ENCODE peak calls at places on chromosomes 5 and 9, in seven cellular contexts. R is IMR-90, N is H9, B is mesendoderm, J is neuronal stem cell, G is H1, F is trophoblast cell. V is an unnamed sample.

GRCh38 chr9:127181315-127181580 is 58.8 kb upstream of the ANGPTL2 start:
- DNase-seq in R (no peak), F (no peak), G (no peak), N (no peak), J (no peak), B (no peak), V (no peak)

GRCh38 chr5:149251546-149251945 is 20.1 kb upstream of the AFAP1L1 start:
- DNase-seq in G (no peak), J (no peak), F (no peak), N (no peak), B (no peak), R (no peak), V (no peak)

GRCh38 chr5:141362719-141363118 is 1.2 kb upstream of the PCDHGA5 start:
- DNase-seq in F (no peak), R (no peak), J (no peak), N (no peak), B (no peak), G (no peak), V (no peak)

GRCh38 chr5:173882632-173883031 is 5.5 kb upstream of the CPEB4 start:
- DNase-seq in F (peak), N (no peak), J (no peak), G (no peak), R (peak), B (no peak), V (no peak)

GRCh38 chr5:132777209-132778069 is at the start of gene SEPTIN8:
- DNase-seq in J (peak), F (peak), N (peak), G (peak), B (peak), R (no peak), V (peak)

GRCh38 chr5:98604301-98604700 is 169.2 kb upstream of the RGMB start:
- DNase-seq in B (no peak), G (no peak), J (no peak), R (no peak), F (no peak), N (no peak), V (no peak)

GRCh38 chr9:76082062-76082461 is 191.6 kb downstream of the PCSK5 start:
- DNase-seq in G (no peak), F (no peak), R (no peak), N (no peak), J (no peak), B (no peak), V (no peak)

GRCh38 chr5:73482383-73483193 is 15.7 kb upstream of the BTF3 start:
- DNase-seq in N (no peak), F (no peak), J (no peak), R (peak), B (no peak), G (no peak), V (no peak)

GRCh38 chr9:137459601-137460362 is 648 bp upstream of the NSMF start:
- DNase-seq in R (no peak), J (no peak), F (no peak), G (no peak), B (no peak), N (no peak), V (no peak)

DNA sequence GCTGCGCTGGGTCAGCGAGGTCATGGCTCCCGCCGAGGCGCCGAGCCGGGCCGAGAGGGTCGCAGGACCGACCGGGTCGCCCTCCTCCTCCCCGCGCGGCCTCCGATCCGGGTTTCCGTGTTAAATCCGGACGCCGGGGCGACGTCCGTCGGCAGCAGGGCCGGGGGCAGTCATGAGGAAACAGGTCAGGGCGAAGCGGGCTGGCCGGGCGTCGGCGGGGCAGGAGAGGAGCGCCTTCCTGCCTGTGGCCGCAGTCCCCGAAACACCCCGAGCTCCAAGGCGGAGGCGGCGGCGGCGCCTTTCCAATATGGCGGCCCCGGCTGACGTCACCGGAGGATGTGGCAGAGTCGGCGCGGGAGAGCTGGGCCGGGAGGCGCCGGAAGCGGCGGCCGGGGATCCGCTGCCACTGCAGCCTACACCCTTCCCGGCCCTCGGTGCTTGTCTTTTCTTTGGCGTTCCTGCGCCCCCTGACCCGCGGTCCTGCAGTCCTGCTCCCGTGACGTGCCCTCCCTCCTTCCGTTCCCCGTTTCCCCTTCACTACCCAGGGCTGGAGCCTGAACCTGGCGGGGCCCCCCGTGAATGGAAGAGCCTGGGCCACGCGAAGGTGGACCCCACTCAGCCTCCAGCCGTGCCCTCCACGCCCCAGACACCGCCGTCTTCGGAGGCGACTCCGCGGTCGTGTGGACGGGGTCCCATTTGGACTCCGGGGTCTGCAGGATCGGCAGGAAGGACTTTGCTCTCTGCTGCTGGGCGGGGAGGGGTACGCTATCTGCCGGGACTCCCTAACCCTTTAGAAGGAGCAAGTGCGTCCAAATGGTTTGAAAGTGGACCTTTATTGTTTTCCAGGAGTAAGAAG is at the start of gene GOLPH3:
- DNase-seq in N (peak), J (peak), F (peak), R (peak), B (peak), G (peak), V (peak)
- H3K4ac ChIP-seq in N (peak), J (no peak), F (peak), R (peak), B (peak), G (peak), V (peak)

GRCh38 chr5:111742595-111742994 is 14.4 kb downstream of the NREP start:
- DNase-seq in N (no peak), G (no peak), F (peak), J (no peak), R (peak), B (no peak), V (peak)
- H3K4ac ChIP-seq in N (no peak), G (no peak), F (no peak), J (no peak), R (peak), B (no peak), V (no peak)

GRCh38 chr9:29685531-29685930 is 2112.2 kb upstream of the C9orf72 start:
- DNase-seq in G (no peak), N (no peak), B (no peak), J (no peak), F (no peak), R (no peak), V (no peak)
- H3K4ac ChIP-seq in G (no peak), N (no peak), B (no peak), J (no peak), F (no peak), R (no peak), V (no peak)

GRCh38 chr9:27572036-27572435 is 1.2 kb downstream of the C9orf72 start:
- DNase-seq in N (no peak), G (no peak), F (peak), J (peak), B (no peak), R (no peak), V (no peak)

GRCh38 chr9:27569406-27569805 is 3.9 kb downstream of the C9orf72 start:
- DNase-seq in F (no peak), J (no peak), G (no peak), N (no peak), R (no peak), B (no peak), V (no peak)

GRCh38 chr9:27572566-27572917 is 739 bp downstream of the C9orf72 start:
- DNase-seq in N (no peak), R (no peak), B (peak), G (no peak), F (peak), J (no peak), V (peak)

GRCh38 chr9:27572918-27573698 is at the start of gene C9orf72:
- DNase-seq in R (peak), J (no peak), N (no peak), B (peak), F (peak), G (peak), V (peak)

DNA sequence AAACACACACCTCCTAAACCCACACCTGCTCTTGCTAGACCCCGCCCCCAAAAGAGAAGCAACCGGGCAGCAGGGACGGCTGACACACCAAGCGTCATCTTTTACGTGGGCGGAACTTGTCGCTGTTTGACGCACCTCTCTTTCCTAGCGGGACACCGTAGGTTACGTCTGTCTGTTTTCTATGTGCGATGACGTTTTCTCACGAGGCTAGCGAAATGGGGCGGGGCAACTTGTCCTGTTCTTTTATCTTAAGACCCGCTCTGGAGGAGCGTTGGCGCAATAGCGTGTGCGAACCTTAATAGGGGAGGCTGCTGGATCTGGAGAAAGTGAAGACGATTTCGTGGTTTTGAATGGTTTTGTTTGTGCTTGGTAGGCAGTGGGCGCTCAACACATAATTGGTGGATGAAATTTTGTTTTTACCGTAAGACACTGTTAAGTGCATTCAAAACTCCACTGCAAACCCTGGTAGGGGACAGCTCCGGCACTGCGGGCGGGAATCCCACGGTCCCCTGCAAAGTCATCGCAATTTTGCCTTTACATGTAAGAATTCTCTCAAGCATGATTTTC is 501 bp upstream of the C9orf72 start:
- DNase-seq in R (peak), B (peak), J (peak), N (peak), G (peak), F (peak), V (peak)
- H3K4ac ChIP-seq in R (peak), B (no peak), J (no peak), N (no peak), G (no peak), F (no peak), V (no peak)

DNA sequence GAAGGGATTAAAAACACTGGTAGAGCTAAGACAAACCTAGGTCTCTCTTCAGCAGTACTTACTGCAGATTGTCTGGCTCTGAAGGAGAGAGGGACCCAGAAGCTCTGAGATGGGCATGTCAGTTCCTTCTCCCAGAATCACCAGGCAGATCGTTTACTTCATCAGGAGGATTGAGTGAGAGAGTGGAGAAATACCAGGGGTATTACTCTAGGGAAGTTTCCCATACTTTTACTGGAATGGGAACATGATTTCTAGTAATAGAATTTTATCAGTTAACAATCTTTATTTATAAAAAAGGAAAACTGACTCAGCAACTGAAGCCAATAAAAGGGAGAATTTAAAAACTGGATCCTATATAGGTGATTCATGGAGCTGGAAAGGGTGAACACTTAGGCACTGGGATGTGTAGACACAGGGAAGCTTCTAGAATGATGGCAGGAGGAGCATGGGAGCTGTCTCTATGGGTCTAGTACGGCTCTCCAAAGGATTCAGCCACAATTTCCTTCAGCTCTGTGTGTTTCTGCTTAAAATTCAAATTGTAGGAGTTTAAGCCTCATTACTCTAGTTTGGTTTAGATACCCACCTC is 139.5 kb downstream of the MACIR start:
- DNase-seq in J (no peak), B (no peak), F (no peak), R (peak), N (no peak), G (no peak), V (peak)
- H3K4ac ChIP-seq in J (no peak), B (no peak), F (no peak), R (no peak), N (no peak), G (no peak), V (no peak)

DNA sequence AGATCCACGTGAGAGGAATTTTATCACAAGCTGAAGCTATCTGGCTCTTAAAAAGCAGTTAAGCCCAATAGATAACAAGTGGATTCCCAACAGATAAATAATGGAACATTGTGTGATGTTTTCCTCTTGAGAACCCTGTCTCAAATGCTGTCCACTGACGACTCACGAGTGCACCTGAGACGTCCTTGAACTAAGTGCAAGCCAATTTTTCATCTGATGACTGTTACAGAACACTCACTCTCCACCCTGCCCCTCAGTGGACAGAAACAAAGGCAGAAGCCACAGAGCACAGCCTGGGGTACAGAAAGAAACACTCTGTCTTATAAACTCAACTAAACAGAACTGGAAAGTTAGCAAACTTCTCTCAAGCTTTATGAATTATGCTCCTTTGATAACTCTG is 199.5 kb downstream of the KCNN2 start:
- DNase-seq in F (no peak), G (no peak), N (no peak), B (no peak), J (no peak), R (no peak), V (no peak)
- H3K4ac ChIP-seq in F (no peak), G (no peak), N (no peak), B (no peak), J (no peak), R (no peak), V (no peak)